ENCODE peak calls at places on chromosomes 12 and 14, in ten cellular contexts. Q is activated naive CD4-positive, alpha-beta T cell; K is activated gamma-delta T cell; L is T follicular helper cell; I is activated T-cell treated with anti-CD3 and anti-CD28 coated beads, Interleukin-2, amount 50 U/mL, for 72 hours; N is amniotic stem cell; W is NCI-H2171 treated with DMSO at 0.1 percent for 48 hours; A is H7; M is astrocyte of the cerebellum; J is stimulated activated naive CD8-positive, alpha-beta T cell treated with anti-CD3 and anti-CD28 coated beads, Interleukin-15, Interleukin-2, amounts not matched to agents 100 U/mL and 50 U/mL, for 24 hours. B is an unnamed sample.

GRCh38 chr14:96131836-96132235 is 72.8 kb upstream of the BDKRB2 start:
- DNase-seq in Q (no peak), K (no peak), L (no peak), I (no peak), N (no peak), W (no peak), A (no peak), M (no peak), J (no peak), B (no peak)

GRCh38 chr12:27048822-27049752 is 26.7 kb downstream of the MED21 start:
- DNase-seq in Q (no peak), K (no peak), L (no peak), I (no peak), N (peak; percentile 37), W (no peak), A (no peak), M (peak; percentile 32), J (no peak), B (no peak)

GRCh38 chr12:113088971-113089756 is 32.6 kb downstream of the DTX1 start:
- DNase-seq in Q (no peak), K (no peak), L (no peak), I (peak; percentile 72), N (no peak), W (no peak), A (no peak), M (no peak), J (peak; percentile 66), B (no peak)

GRCh38 chr12:62640910-62641448 is 174.4 kb downstream of the MON2 start:
- DNase-seq in Q (no peak), K (no peak), L (no peak), I (peak; percentile 62), N (no peak), W (no peak), A (no peak), M (no peak), J (peak; percentile 37), B (no peak)

GRCh38 chr14:70640938-70641547 is 673 bp upstream of the TTC9 start:
- DNase-seq in Q (no peak), K (peak; percentile 25), L (peak; percentile 31), I (peak; percentile 64), N (no peak), W (peak; percentile 71), A (peak; percentile 68), M (no peak), J (peak; percentile 54), B (no peak)

GRCh38 chr12:2298556-2299195 is 245.9 kb downstream of the CACNA1C start:
- DNase-seq in Q (no peak), K (no peak), L (no peak), I (no peak), N (no peak), W (no peak), A (no peak), M (no peak), J (no peak), B (no peak)

GRCh38 chr12:105385141-105385540 is 54.6 kb downstream of the C12orf75 start:
- DNase-seq in Q (no peak), K (no peak), L (no peak), I (no peak), N (no peak), W (no peak), A (no peak), M (peak; percentile 39), J (no peak), B (no peak)

GRCh38 chr12:49059385-49060232 is 985 bp downstream of the KMT2D start:
- DNase-seq in Q (no peak), K (no peak), L (no peak), I (peak; percentile 44), N (no peak), W (peak; percentile 44), A (peak; percentile 88), M (no peak), J (peak; percentile 45), B (no peak)

GRCh38 chr12:124027753-124028559 is 54.9 kb downstream of the ZNF664 start:
- DNase-seq in Q (no peak), K (no peak), L (no peak), I (no peak), N (no peak), W (no peak), A (no peak), M (no peak), J (no peak), B (no peak)